ENCODE peak calls at places on chromosomes 4 and X, in six cellular contexts. A is keratinocyte, Z is PC-3, E is fibroblast of lung, H is NB4, V is fibroblast of pulmonary artery. X is an unnamed sample.

GRCh38 chr4:15543537-15544195 is 74.0 kb downstream of the CC2D2A start:
- DNase-seq in A (no peak), Z (no peak), E (no peak), H (no peak), V (no peak), X (no peak)

GRCh38 chr4:112938461-112939058 is 110.9 kb upstream of the ANK2 start:
- DNase-seq in A (no peak), Z (peak; percentile 60), E (peak; percentile 37), H (peak; percentile 36), V (peak; percentile 76), X (peak; percentile 60)

GRCh38 chrX:29941292-29941691 is 274.1 kb upstream of the MAGEB2 start:
- DNase-seq in A (no peak), Z (no peak), E (peak; percentile 29), H (no peak), V (peak; percentile 47), X (no peak)

GRCh38 chr4:126427781-126428360 is 1113.1 kb downstream of the FAT4 start:
- DNase-seq in A (no peak), Z (no peak), E (no peak), H (no peak), V (no peak), X (no peak)

GRCh38 chr4:119299221-119300071 is 22.5 kb downstream of the FABP2 start:
- DNase-seq in A (no peak), Z (peak; percentile 10), E (peak; percentile 31), H (peak; percentile 50), V (peak; percentile 18), X (peak; percentile 40)

GRCh38 chrX:153417637-153418036 is 6.4 kb downstream of the ZFP92 start:
- DNase-seq in A (no peak), Z (no peak), E (no peak), H (no peak), V (no peak), X (no peak)

GRCh38 chr4:3832536-3833220 is 66.5 kb downstream of the ADRA2C start:
- DNase-seq in A (no peak), Z (no peak), E (no peak), H (no peak), V (no peak), X (no peak)

GRCh38 chr4:21113496-21114213 is 413.4 kb downstream of the PACRGL start:
- DNase-seq in A (no peak), Z (peak; percentile 11), E (peak; percentile 78), H (no peak), V (peak; percentile 59), X (peak; percentile 16)

GRCh38 chr4:57023104-57023503 is 44.4 kb downstream of the POLR2B start:
- DNase-seq in A (peak; percentile 52), Z (peak; percentile 99), E (peak; percentile 92), H (no peak), V (peak; percentile 86), X (peak; percentile 93)

GRCh38 chr4:15568814-15569213 is 86.3 kb downstream of the FBXL5 start:
- DNase-seq in A (no peak), Z (no peak), E (peak; percentile 8), H (no peak), V (no peak), X (no peak)

GRCh38 chrX:618761-619450 is 11.7 kb upstream of the SHOX start:
- DNase-seq in A (no peak), Z (no peak), E (no peak), H (no peak), V (no peak), X (no peak)

GRCh38 chrX:124127496-124127895 is 166.0 kb downstream of the STAG2 start:
- DNase-seq in A (no peak), Z (no peak), E (no peak), H (peak; percentile 8), V (no peak), X (no peak)

GRCh38 chr4:123452585-123452984 is 56.0 kb downstream of the SPRY1 start:
- DNase-seq in A (peak; percentile 45), Z (peak; percentile 90), E (peak; percentile 87), H (peak; percentile 52), V (peak; percentile 59), X (peak; percentile 96)

GRCh38 chr4:145279122-145279960 is 99.0 kb upstream of the OTUD4 start:
- DNase-seq in A (peak; percentile 80), Z (peak; percentile 77), E (peak; percentile 96), H (no peak), V (peak; percentile 75), X (peak; percentile 94)

GRCh38 chr4:37864786-37865185 is 26.1 kb upstream of the TBC1D1 start:
- DNase-seq in A (no peak), Z (no peak), E (no peak), H (peak; percentile 88), V (no peak), X (no peak)

GRCh38 chr4:138406881-138407280 is 164.7 kb upstream of the SLC7A11 start:
- DNase-seq in A (no peak), Z (no peak), E (peak; percentile 32), H (peak; percentile 68), V (peak; percentile 18), X (peak; percentile 10)

GRCh38 chrX:16160729-16161128 is 6.6 kb upstream of the MAGEB17 start:
- DNase-seq in A (peak; percentile 79), Z (peak; percentile 93), E (peak; percentile 95), H (no peak), V (peak; percentile 54), X (peak; percentile 76)

GRCh38 chr4:1407657-1408333 is 1.6 kb upstream of the NKX1-1 start:
- DNase-seq in A (no peak), Z (no peak), E (no peak), H (no peak), V (no peak), X (no peak)

GRCh38 chr4:71785957-71786356 is 2.1 kb upstream of the GC start:
- DNase-seq in A (no peak), Z (no peak), E (no peak), H (no peak), V (peak; percentile 3), X (no peak)

GRCh38 chr4:141898336-141898735 is 262.0 kb downstream of the IL15 start:
- DNase-seq in A (no peak), Z (no peak), E (no peak), H (peak; percentile 4), V (no peak), X (no peak)

DNA sequence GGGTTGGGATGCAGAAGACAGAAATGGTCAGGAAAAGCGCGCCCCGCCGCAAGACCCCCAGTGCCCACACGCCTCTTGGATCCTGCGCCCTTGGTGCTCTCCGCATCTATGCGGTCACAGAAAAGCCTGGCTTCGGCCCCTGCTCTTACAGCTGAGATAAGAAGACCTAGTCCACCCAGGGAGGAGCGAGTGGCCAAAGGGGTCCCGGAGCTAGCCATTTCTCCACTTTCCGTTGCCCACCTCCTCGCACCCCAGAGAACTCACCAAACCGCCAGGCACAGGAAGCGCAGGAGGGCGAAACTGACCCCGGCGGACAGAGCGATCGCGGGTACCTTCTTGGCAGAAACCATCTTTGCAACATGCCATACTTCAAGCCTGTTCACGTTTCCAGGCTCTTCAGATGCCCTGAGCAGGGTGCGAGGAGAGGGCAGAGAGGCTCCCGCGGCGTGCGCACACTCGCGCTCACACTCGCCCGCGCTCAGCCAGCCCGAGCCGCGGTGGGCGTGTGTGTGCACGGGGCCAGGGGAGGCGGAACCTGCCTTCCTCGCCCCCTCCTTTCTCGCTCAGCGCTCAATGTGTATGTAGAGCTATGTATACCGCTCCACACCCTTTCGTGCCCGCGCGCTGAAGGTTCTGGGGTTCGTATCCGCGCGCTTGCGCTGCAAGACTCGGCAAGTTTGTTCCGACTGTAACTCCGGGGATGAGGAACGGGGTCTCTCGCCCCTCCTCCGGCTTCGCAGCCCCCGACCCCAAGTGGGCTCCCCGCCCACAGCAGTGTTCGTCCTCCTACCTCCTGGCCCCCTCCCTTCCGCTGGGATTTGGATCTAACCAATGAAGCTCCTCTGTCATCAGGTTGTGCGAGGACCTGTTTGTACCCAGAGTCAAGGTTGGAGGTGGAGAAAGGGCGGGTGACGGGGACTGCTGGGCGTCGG is at the start of gene GABRA4:
- DNase-seq in A (no peak), Z (no peak), E (peak; percentile 26), H (peak; percentile 15), V (no peak), X (peak; percentile 2)
- H3K4me3 ChIP-seq in A (peak within 1 kb of the TSS; percentile 15), Z (no peak within 1 kb of the TSS), E (no peak within 1 kb of the TSS), H (no peak within 1 kb of the TSS), V (peak within 1 kb of the TSS; percentile 21), X (no peak within 1 kb of the TSS)

DNA sequence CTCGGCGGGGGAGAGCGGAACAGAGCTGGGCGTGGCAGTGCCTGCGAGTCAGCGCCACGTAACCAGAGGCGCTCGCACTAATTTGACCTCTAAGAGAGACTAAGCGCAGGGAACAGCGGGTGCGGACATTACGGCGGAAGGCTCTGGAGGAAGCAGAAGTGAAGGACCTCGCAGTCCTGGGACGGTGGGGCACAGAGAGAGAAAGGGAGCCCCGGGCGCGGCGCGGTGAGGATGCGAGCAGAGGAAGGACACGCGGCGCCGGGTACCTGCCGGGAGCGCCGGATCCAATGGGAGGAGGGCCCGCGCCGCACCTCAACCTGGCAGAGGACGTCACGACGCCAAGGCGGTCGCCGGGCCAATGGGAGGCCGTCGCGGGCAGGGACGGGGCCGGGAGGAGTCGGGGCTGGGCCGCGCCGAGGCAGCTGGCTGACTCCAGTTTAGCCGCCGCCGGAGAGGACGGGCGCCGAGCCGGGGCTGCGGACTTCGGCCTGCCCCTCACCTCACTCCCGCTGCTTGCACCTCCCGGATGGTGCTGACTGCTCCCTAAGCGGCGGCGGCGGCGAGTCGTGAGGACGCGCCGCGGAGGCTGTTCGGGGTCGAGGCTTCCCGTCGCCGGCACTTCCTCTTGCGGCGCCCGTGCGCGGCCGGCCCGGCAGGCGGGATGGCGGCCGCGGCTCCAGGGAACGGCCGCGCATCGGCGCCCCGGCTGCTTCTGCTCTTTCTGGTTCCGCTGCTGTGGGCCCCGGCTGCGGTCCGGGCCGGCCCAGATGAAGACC is at the start of gene TMEM165:
- DNase-seq in A (no peak), Z (peak; percentile 94), E (peak; percentile 89), H (peak; percentile 94), V (peak; percentile 85), X (peak; percentile 96)
- TF ChIP-seq CTCF in A (peak; percentile 14), Z (no peak), E (no peak), H (no peak), V (no peak), X (no peak)

DNA sequence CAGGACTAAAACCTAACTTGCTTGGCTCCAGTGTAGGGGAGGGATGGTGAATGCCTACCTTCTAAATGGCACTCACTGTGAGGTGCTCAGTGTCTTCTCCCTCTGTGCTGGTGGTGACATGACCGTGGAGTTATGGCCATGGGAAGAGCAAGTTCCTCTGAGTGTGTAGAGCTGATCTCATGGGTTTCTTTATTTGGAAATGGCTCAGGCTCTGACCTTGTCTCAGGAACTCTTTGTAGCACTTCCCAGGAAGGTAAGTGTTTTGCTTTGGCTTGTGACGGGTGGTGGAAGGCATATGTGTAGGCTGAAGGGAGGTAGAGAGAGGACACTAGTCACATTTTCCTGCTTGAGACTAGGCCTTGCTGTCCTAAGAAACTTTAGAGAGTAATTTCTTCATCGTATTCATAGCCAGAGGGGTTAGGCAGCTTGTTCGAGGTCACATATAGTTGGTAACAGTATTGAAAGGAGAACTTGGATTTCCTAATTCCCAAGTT is 6.5 kb downstream of the MSN start:
- DNase-seq in A (no peak), Z (no peak), E (no peak), H (no peak), V (peak; percentile 37), X (no peak)
- H3K4me3 ChIP-seq in A (peak overlapping the region; percentile 7), Z (no peak overlapping the region), E (no peak overlapping the region), H (peak overlapping the region; percentile 66), V (no peak overlapping the region), X (no peak overlapping the region)

GRCh38 chr4:36823199-36823967 is 421.2 kb upstream of the NWD2 start:
- DNase-seq in A (no peak), Z (no peak), E (peak; percentile 2), H (no peak), V (no peak), X (no peak)

DNA sequence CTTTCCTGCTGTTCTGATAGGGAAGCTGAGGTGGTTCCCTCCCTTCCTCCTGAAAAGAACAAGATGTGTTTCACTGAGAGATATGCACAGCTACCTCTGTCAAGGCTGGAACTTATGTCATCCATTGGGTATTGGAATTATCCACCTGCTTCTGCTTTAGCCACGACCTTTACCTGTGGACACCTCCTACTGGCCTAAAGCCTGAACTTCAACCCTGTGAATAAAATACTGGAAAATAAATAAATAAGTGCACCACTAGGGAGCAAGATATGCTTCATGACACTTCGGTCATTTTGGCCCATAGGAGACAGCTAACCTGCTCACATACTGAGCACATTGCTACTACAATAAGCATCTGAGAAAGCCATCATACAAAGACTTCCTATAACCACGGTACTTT is 419.9 kb upstream of the NWD2 start:
- DNase-seq in A (no peak), Z (peak; percentile 18), E (no peak), H (peak; percentile 12), V (no peak), X (no peak)
- TF ChIP-seq CTCF in A (peak; percentile 22), Z (peak; percentile 36), E (no peak), H (no peak), V (no peak), X (no peak)

X was measured in epithelial cell of esophagus.